ENCODE peak calls at places on chromosomes 1 and 21, in four cellular contexts. N, F, H and C are unnamed samples.

GRCh38 chr1:53578358-53578757 is 119.2 kb downstream of the DMRTB1 start:
- DNase-seq in N (no peak), H (no peak), F (peak), C (no peak)

GRCh38 chr1:208252126-208252853 is 8.1 kb upstream of the PLXNA2 start:
- DNase-seq in N (no peak), F (peak), H (peak), C (no peak)

GRCh38 chr1:119738100-119738720 is 26.5 kb downstream of the PHGDH start:
- DNase-seq in H (no peak), N (no peak), F (no peak), C (no peak)

GRCh38 chr1:30437059-30437576 is 286.3 kb downstream of the MATN1 start:
- DNase-seq in N (no peak), H (no peak), F (no peak), C (no peak)

GRCh38 chr1:184972281-184973055 is 1.8 kb downstream of the NIBAN1 start:
- DNase-seq in H (no peak), F (peak), N (no peak), C (no peak)

GRCh38 chr1:52195161-52195560 is 53.3 kb downstream of the ZFYVE9 start:
- DNase-seq in F (peak), N (peak), H (no peak), C (no peak)

GRCh38 chr1:199685369-199685768 is 342.1 kb upstream of the NR5A2 start:
- DNase-seq in H (no peak), F (peak), N (no peak), C (no peak)

GRCh38 chr21:30747159-30747558 is at the start of gene KRTAP21-2:
- DNase-seq in F (no peak), H (no peak), N (no peak), C (no peak)

GRCh38 chr1:200252526-200252925 is 157.3 kb downstream of the ZNF281 start:
- DNase-seq in N (no peak), F (peak), H (no peak), C (no peak)